ENCODE peak calls at places on chromosomes 13 and 19, in six cellular contexts. One of them, this sample, is unnamed.

GRCh38 chr13:95275322-95276118 is 25.7 kb downstream of the ABCC4 start:
- DNase-seq in fibroblast of the aortic adventitia: peak
- DNase-seq in Caco-2: no peak
- DNase-seq in AG04450: no peak
- DNase-seq in CD4-positive, alpha-beta T cell: no peak
- DNase-seq in BE2C: no peak
- DNase-seq in this sample: no peak

GRCh38 chr19:30525383-30525782 is 153.2 kb downstream of the ZNF536 start:
- DNase-seq in fibroblast of the aortic adventitia: no peak
- DNase-seq in Caco-2: no peak
- DNase-seq in AG04450: no peak
- DNase-seq in CD4-positive, alpha-beta T cell: no peak
- DNase-seq in BE2C: no peak
- DNase-seq in this sample: no peak

GRCh38 chr13:90872491-90873025 is 474.9 kb upstream of the MIR17HG start:
- DNase-seq in fibroblast of the aortic adventitia: no peak
- DNase-seq in Caco-2: no peak
- DNase-seq in AG04450: no peak
- DNase-seq in CD4-positive, alpha-beta T cell: no peak
- DNase-seq in BE2C: no peak
- DNase-seq in this sample: no peak

GRCh38 chr13:57918913-57919312 is 287.4 kb downstream of the PCDH17 start:
- DNase-seq in fibroblast of the aortic adventitia: no peak
- DNase-seq in Caco-2: no peak
- DNase-seq in AG04450: no peak
- DNase-seq in CD4-positive, alpha-beta T cell: no peak
- DNase-seq in BE2C: no peak
- DNase-seq in this sample: peak

GRCh38 chr13:50366488-50367174 is 351.4 kb downstream of the KCNRG start:
- DNase-seq in fibroblast of the aortic adventitia: no peak
- DNase-seq in Caco-2: no peak
- DNase-seq in AG04450: no peak
- DNase-seq in CD4-positive, alpha-beta T cell: no peak
- DNase-seq in BE2C: no peak
- DNase-seq in this sample: no peak

GRCh38 chr19:31354919-31355318 is 5.7 kb upstream of the TSHZ3 start:
- DNase-seq in fibroblast of the aortic adventitia: no peak
- DNase-seq in Caco-2: no peak
- DNase-seq in AG04450: no peak
- DNase-seq in CD4-positive, alpha-beta T cell: no peak
- DNase-seq in BE2C: no peak
- DNase-seq in this sample: no peak

GRCh38 chr13:35393886-35394285 is 82.6 kb downstream of the MAB21L1 start:
- DNase-seq in fibroblast of the aortic adventitia: no peak
- DNase-seq in Caco-2: no peak
- DNase-seq in AG04450: no peak
- DNase-seq in CD4-positive, alpha-beta T cell: no peak
- DNase-seq in BE2C: no peak
- DNase-seq in this sample: no peak

GRCh38 chr19:31445406-31445805 is 96.2 kb upstream of the TSHZ3 start:
- DNase-seq in fibroblast of the aortic adventitia: no peak
- DNase-seq in Caco-2: no peak
- DNase-seq in AG04450: no peak
- DNase-seq in CD4-positive, alpha-beta T cell: no peak
- DNase-seq in BE2C: no peak
- DNase-seq in this sample: no peak

GRCh38 chr19:47063874-47064273 is 15.4 kb upstream of the TMEM160 start:
- DNase-seq in fibroblast of the aortic adventitia: no peak
- DNase-seq in Caco-2: no peak
- DNase-seq in AG04450: no peak
- DNase-seq in CD4-positive, alpha-beta T cell: no peak
- DNase-seq in BE2C: no peak
- DNase-seq in this sample: no peak

GRCh38 chr19:33389574-33390119 is 16.1 kb downstream of the CEBPG start:
- DNase-seq in fibroblast of the aortic adventitia: no peak
- DNase-seq in Caco-2: peak
- DNase-seq in AG04450: no peak
- DNase-seq in CD4-positive, alpha-beta T cell: no peak
- DNase-seq in BE2C: no peak
- DNase-seq in this sample: no peak

GRCh38 chr13:99062593-99062992 is 84.7 kb upstream of the DOCK9 start:
- DNase-seq in fibroblast of the aortic adventitia: peak
- DNase-seq in Caco-2: no peak
- DNase-seq in AG04450: no peak
- DNase-seq in CD4-positive, alpha-beta T cell: no peak
- DNase-seq in BE2C: no peak
- DNase-seq in this sample: no peak

GRCh38 chr13:37457594-37457993 is 141.0 kb downstream of the POSTN start:
- DNase-seq in fibroblast of the aortic adventitia: peak
- DNase-seq in Caco-2: no peak
- DNase-seq in AG04450: no peak
- DNase-seq in CD4-positive, alpha-beta T cell: no peak
- DNase-seq in BE2C: no peak
- DNase-seq in this sample: no peak

GRCh38 chr13:61036715-61037114 is 378.9 kb downstream of the PCDH20 start:
- DNase-seq in fibroblast of the aortic adventitia: no peak
- DNase-seq in Caco-2: no peak
- DNase-seq in AG04450: no peak
- DNase-seq in CD4-positive, alpha-beta T cell: no peak
- DNase-seq in BE2C: no peak
- DNase-seq in this sample: no peak

GRCh38 chr19:38288127-38288855 is 15.8 kb upstream of the C19orf33 start:
- DNase-seq in fibroblast of the aortic adventitia: no peak
- DNase-seq in Caco-2: no peak
- DNase-seq in AG04450: no peak
- DNase-seq in CD4-positive, alpha-beta T cell: no peak
- DNase-seq in BE2C: no peak
- DNase-seq in this sample: no peak

GRCh38 chr13:103315701-103316100 is 249.5 kb upstream of the SLC10A2 start:
- DNase-seq in fibroblast of the aortic adventitia: no peak
- DNase-seq in Caco-2: no peak
- DNase-seq in AG04450: no peak
- DNase-seq in CD4-positive, alpha-beta T cell: no peak
- DNase-seq in BE2C: no peak
- DNase-seq in this sample: no peak

GRCh38 chr13:100707818-100708740 is 33.5 kb upstream of the TMTC4 start:
- DNase-seq in fibroblast of the aortic adventitia: peak
- DNase-seq in Caco-2: no peak
- DNase-seq in AG04450: no peak
- DNase-seq in CD4-positive, alpha-beta T cell: no peak
- DNase-seq in BE2C: no peak
- DNase-seq in this sample: no peak

GRCh38 chr13:20475927-20476691 is 49.5 kb downstream of the CRYL1 start:
- DNase-seq in fibroblast of the aortic adventitia: no peak
- DNase-seq in Caco-2: no peak
- DNase-seq in AG04450: no peak
- DNase-seq in CD4-positive, alpha-beta T cell: peak
- DNase-seq in BE2C: no peak
- DNase-seq in this sample: no peak

GRCh38 chr19:37933965-37934364 is 27.0 kb downstream of the SIPA1L3 start:
- DNase-seq in fibroblast of the aortic adventitia: peak
- DNase-seq in Caco-2: peak
- DNase-seq in AG04450: no peak
- DNase-seq in CD4-positive, alpha-beta T cell: no peak
- DNase-seq in BE2C: no peak
- DNase-seq in this sample: peak

GRCh38 chr13:26719356-26719945 is 41.1 kb downstream of the GPR12 start:
- DNase-seq in fibroblast of the aortic adventitia: peak
- DNase-seq in Caco-2: no peak
- DNase-seq in AG04450: no peak
- DNase-seq in CD4-positive, alpha-beta T cell: no peak
- DNase-seq in BE2C: no peak
- DNase-seq in this sample: no peak
- TF ChIP-seq CTCF in fibroblast of the aortic adventitia: peak
- TF ChIP-seq CTCF in Caco-2: peak
- TF ChIP-seq CTCF in AG04450: peak
- TF ChIP-seq CTCF in CD4-positive, alpha-beta T cell: no peak
- TF ChIP-seq CTCF in BE2C: peak
- TF ChIP-seq CTCF in this sample: peak

DNA sequence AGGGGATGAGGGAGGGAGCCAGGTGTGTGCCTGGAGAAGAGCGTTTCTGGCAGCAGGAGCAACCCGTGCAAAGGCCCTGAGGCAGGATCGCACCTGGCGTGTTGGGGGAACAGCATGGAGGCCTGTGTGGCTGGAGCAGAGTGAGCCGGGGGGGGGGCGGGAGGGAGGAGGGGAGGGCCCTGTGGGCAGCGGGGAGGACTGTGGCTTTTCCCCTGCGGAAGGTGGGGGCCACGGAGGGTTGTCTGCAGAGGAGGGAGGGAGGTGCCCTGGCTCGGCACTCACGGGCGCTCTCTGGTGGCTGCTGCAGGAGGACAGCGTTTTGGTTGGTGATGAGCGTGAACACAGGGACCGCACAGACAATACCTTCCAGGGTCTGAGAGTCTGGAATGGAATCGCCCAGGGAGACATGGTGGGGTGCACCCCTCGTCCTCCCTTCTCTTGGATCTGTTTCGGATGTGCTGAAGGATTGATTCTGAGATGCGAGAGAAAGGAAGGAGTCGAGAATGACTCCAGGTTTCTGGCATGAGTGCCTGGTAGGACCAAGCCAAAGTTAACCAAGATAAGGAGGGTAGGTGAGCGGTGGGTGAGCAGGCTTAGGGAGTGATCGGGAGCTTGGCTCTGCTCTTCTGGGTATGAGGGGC is 6.5 kb downstream of the RAB11B start:
- DNase-seq in fibroblast of the aortic adventitia: peak
- DNase-seq in Caco-2: peak
- DNase-seq in AG04450: no peak
- DNase-seq in CD4-positive, alpha-beta T cell: peak
- DNase-seq in BE2C: peak
- DNase-seq in this sample: peak
- TF ChIP-seq CTCF in fibroblast of the aortic adventitia: peak
- TF ChIP-seq CTCF in Caco-2: peak
- TF ChIP-seq CTCF in AG04450: peak
- TF ChIP-seq CTCF in CD4-positive, alpha-beta T cell: peak
- TF ChIP-seq CTCF in BE2C: peak
- TF ChIP-seq CTCF in this sample: no peak

DNA sequence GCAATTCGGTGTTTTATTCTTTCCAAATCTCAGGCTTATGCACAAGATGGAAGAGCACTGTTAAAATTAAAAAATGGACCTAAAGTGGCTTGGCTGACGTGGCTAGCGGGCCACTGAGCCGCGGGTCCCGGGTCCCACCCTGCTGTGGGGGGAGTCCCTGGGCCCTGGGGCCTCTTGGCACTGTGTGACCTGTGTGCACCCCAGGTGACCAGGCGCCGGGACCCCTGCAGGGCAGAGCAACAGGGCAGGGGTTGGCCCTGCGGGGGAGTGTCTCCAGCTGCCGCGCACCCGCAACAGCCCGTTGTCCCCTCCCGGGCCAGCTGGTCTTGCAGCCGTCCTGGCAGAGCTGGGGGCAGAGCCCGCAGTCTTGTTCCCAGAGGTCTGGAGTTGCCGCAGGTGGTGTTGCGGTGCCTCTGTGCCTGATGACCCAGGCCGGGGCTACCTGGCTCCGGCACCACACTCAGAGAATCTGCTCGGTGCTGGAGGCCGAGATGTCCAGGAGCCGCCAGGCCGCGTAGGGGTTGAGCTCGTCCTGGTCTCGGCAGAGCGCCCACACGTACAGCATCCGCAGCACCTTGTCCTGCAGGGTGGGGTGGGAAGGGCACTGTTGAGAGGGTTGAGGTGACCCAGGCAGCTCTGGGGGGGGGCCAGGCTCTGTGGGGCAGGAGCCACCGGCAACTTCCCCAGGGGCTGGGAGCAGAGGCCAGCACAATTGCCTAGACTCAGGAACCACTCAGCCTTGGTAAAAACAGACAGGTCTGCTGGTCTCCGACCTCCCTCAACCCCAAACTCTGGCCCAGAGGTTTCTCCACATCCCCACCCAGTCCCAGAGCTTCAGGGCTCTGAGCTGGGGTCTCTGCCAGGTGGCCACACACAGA is 1.0 kb upstream of the CTXN1 start:
- DNase-seq in fibroblast of the aortic adventitia: no peak
- DNase-seq in Caco-2: no peak
- DNase-seq in AG04450: no peak
- DNase-seq in CD4-positive, alpha-beta T cell: no peak
- DNase-seq in BE2C: peak
- DNase-seq in this sample: no peak
- TF ChIP-seq CTCF in fibroblast of the aortic adventitia: no peak
- TF ChIP-seq CTCF in Caco-2: no peak
- TF ChIP-seq CTCF in AG04450: no peak
- TF ChIP-seq CTCF in CD4-positive, alpha-beta T cell: no peak
- TF ChIP-seq CTCF in BE2C: no peak
- TF ChIP-seq CTCF in this sample: peak

GRCh38 chr19:4910594-4911273 is 1.4 kb downstream of the UHRF1 start:
- DNase-seq in fibroblast of the aortic adventitia: peak
- DNase-seq in Caco-2: no peak
- DNase-seq in AG04450: no peak
- DNase-seq in CD4-positive, alpha-beta T cell: no peak
- DNase-seq in BE2C: no peak
- DNase-seq in this sample: peak

GRCh38 chr19:4913996-4914735 is 4.9 kb downstream of the UHRF1 start:
- DNase-seq in fibroblast of the aortic adventitia: no peak
- DNase-seq in Caco-2: no peak
- DNase-seq in AG04450: no peak
- DNase-seq in CD4-positive, alpha-beta T cell: no peak
- DNase-seq in BE2C: no peak
- DNase-seq in this sample: no peak

GRCh38 chr19:4909897-4910593 is 744 bp downstream of the UHRF1 start:
- DNase-seq in fibroblast of the aortic adventitia: peak
- DNase-seq in Caco-2: peak
- DNase-seq in AG04450: peak
- DNase-seq in CD4-positive, alpha-beta T cell: peak
- DNase-seq in BE2C: peak
- DNase-seq in this sample: peak

GRCh38 chr19:4911314-4911713 is 2.0 kb downstream of the UHRF1 start:
- DNase-seq in fibroblast of the aortic adventitia: peak
- DNase-seq in Caco-2: no peak
- DNase-seq in AG04450: no peak
- DNase-seq in CD4-positive, alpha-beta T cell: no peak
- DNase-seq in BE2C: no peak
- DNase-seq in this sample: no peak

DNA sequence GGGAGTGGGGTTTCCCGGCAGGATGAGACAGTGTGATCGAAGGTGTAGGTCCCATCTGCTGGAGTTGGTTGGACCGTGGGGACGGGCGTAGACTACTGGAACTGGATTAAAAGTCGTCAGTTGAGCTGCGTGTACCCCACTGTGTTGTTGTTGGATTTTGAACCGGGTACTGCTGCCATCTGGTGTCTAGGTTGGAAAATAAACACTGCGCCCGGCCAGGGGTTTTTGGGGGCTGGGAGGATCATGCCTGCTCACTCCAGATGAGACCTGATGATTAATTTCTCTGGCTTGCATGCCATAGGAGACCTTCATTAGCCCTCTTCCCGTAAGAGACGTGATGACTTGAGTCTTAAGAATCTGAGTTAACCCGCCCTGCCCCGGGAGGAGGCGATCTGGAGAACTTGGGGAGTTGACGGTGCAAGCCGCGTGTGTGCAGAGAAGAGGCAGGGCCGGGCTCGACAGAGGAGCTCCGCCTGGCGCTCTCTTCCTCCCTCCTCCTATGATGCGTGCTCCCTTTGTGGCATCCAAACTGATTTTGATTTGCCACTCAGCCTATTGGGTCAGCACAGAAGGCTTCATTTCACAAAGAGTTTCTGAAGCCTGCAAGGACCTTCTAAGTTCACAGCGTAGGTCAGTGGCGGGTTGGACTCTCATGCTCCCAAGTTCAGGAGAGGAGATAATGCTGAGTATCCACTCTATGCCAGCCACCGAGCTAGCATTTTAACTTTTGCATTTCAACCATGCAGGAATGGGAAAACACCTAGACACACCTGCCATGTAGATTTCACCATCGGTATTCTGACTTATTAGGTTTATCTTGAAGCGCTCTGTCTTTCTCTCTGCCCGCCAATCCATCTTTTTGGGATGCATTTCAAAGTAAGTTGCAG is 2.7 kb downstream of the UHRF1 start:
- DNase-seq in fibroblast of the aortic adventitia: peak
- DNase-seq in Caco-2: no peak
- DNase-seq in AG04450: peak
- DNase-seq in CD4-positive, alpha-beta T cell: peak
- DNase-seq in BE2C: peak
- DNase-seq in this sample: peak
- TF ChIP-seq CTCF in fibroblast of the aortic adventitia: peak
- TF ChIP-seq CTCF in Caco-2: peak
- TF ChIP-seq CTCF in AG04450: peak
- TF ChIP-seq CTCF in CD4-positive, alpha-beta T cell: peak
- TF ChIP-seq CTCF in BE2C: peak
- TF ChIP-seq CTCF in this sample: no peak